ENCODE peak calls at places on chromosomes 1 and 21, in nine cellular contexts. S is naive thymus-derived CD4-positive, alpha-beta T cell; W is thoracic aorta; Q is stimulated activated CD4-positive, alpha-beta T cell treated with anti-CD3 and anti-CD28 coated beads, Interleukin-4, amount 100 ng/mL, for 48 hours; A is EL; L is activated T-helper 9 cell treated with anti-CD3 and anti-CD28 coated beads, Interleukin-2, amount 50 U/mL, for 16 hours; J is GM10248; D is lung; C is T-helper 2 cell. K is an unnamed sample.

GRCh38 chr1:116940809-116941640 is 31.3 kb downstream of the PTGFRN start:
- DNase-seq in D (no peak), S (no peak), J (no peak), A (no peak), W (no peak), L (no peak), C (no peak), Q (no peak), K (no peak)

GRCh38 chr1:229714964-229715603 is 89.0 kb downstream of the URB2 start:
- DNase-seq in A (peak), Q (peak), W (no peak), L (peak), D (no peak), C (no peak), S (no peak), J (peak), K (no peak)

GRCh38 chr1:151165281-151165737 is 393 bp downstream of the LYSMD1 start:
- DNase-seq in L (no peak), C (no peak), J (no peak), A (peak), S (no peak), W (no peak), D (peak), Q (no peak), K (no peak)

GRCh38 chr1:185646202-185646683 is 87.9 kb upstream of the HMCN1 start:
- DNase-seq in D (peak), S (no peak), A (peak), L (no peak), C (no peak), J (no peak), W (no peak), Q (no peak), K (no peak)

GRCh38 chr1:56424744-56425493 is 154.4 kb downstream of the PLPP3 start:
- DNase-seq in C (no peak), W (peak), D (peak), S (no peak), L (no peak), A (peak), Q (no peak), J (no peak), K (no peak)

GRCh38 chr1:53541761-53542550 is 82.8 kb downstream of the DMRTB1 start:
- DNase-seq in L (no peak), J (no peak), D (no peak), W (no peak), C (no peak), S (no peak), A (peak), Q (no peak), K (no peak)

GRCh38 chr1:87796521-87796920 is 467.8 kb downstream of the LMO4 start:
- DNase-seq in L (no peak), W (no peak), Q (no peak), A (no peak), S (no peak), J (no peak), C (no peak), D (peak), K (no peak)

GRCh38 chr1:179754031-179754624 is 11.0 kb downstream of the FAM163A start:
- DNase-seq in C (no peak), D (no peak), W (no peak), L (no peak), S (no peak), Q (no peak), A (peak), J (no peak), K (no peak)

GRCh38 chr1:87942165-87942564 is 613.5 kb downstream of the LMO4 start:
- DNase-seq in J (no peak), Q (no peak), S (no peak), L (no peak), W (no peak), D (no peak), A (no peak), C (no peak), K (no peak)

GRCh38 chr1:220335668-220336067 is 63.4 kb upstream of the RAB3GAP2 start:
- DNase-seq in L (no peak), J (no peak), S (no peak), Q (no peak), A (no peak), W (no peak), D (peak), C (no peak), K (no peak)

GRCh38 chr1:54358503-54359168 is 47.6 kb downstream of the SSBP3 start:
- DNase-seq in D (no peak), Q (no peak), W (no peak), S (no peak), L (no peak), A (no peak), C (no peak), J (no peak), K (no peak)

GRCh38 chr1:116817582-116818064 is 63.4 kb downstream of the CD2 start:
- DNase-seq in Q (peak), A (peak), J (peak), C (peak), D (peak), L (peak), S (peak), W (no peak), K (peak)

GRCh38 chr1:167016090-167016750 is 27.1 kb downstream of the MAEL start:
- DNase-seq in A (no peak), L (no peak), C (no peak), J (no peak), S (no peak), D (no peak), Q (no peak), W (no peak), K (no peak)

GRCh38 chr21:31119199-31119598 is 80.9 kb upstream of the KRTAP19-8 start:
- DNase-seq in L (no peak), S (no peak), A (no peak), C (no peak), Q (no peak), W (no peak), D (no peak), J (no peak), K (no peak)

GRCh38 chr1:110875216-110875731 is 2.3 kb downstream of the CD53 start:
- DNase-seq in D (no peak), A (no peak), W (no peak), Q (no peak), C (no peak), L (peak), J (peak), S (peak), K (peak)

GRCh38 chr21:35039595-35040291 is 9.4 kb downstream of the RUNX1 start:
- DNase-seq in Q (no peak), D (no peak), J (no peak), S (no peak), C (no peak), A (no peak), W (no peak), L (no peak), K (no peak)

GRCh38 chr1:94773931-94774422 is 46.2 kb upstream of the SLC44A3 start:
- DNase-seq in D (no peak), A (peak), C (no peak), J (no peak), L (no peak), S (no peak), W (no peak), Q (no peak), K (no peak)

GRCh38 chr1:46098043-46098712 is 34.3 kb downstream of the PIK3R3 start:
- DNase-seq in S (no peak), W (no peak), Q (no peak), L (no peak), J (no peak), D (no peak), C (no peak), A (no peak), K (no peak)

GRCh38 chr1:71047635-71048607 is at the start of gene PTGER3:
- DNase-seq in W (peak), A (peak), Q (no peak), C (peak), S (peak), J (peak), D (peak), L (peak), K (peak)

GRCh38 chr1:150925080-150925479 is 1.1 kb upstream of the SETDB1 start:
- DNase-seq in J (no peak), A (no peak), D (no peak), C (no peak), W (no peak), L (no peak), S (peak), Q (no peak), K (no peak)

GRCh38 chr1:235075121-235075954 is 53.3 kb downstream of the TOMM20 start:
- DNase-seq in C (peak), A (peak), S (no peak), W (peak), Q (peak), D (peak), L (peak), J (peak), K (peak)

GRCh38 chr1:109977657-109978378 is 6.7 kb upstream of the AHCYL1 start:
- DNase-seq in A (no peak), Q (no peak), W (no peak), J (no peak), S (no peak), L (no peak), D (no peak), C (no peak), K (no peak)